ENCODE peak calls at places on chromosomes 1 and 21, in eight cellular contexts. One of them, this sample, is unnamed.

GRCh38 chr1:75188892-75189291 is 54.7 kb downstream of the LHX8 start:
- DNase-seq in amygdala: no peak
- DNase-seq in mesendoderm: no peak
- DNase-seq in M059J: no peak
- DNase-seq in activated T-cell treated with anti-CD3 and anti-CD28 coated beads for 1 hour: no peak
- DNase-seq in left ventricle myocardium superior: no peak
- DNase-seq in H7: no peak
- DNase-seq in mammary epithelial cell: no peak
- DNase-seq in this sample: no peak

GRCh38 chr1:92858564-92859399 is 26.9 kb downstream of the RPL5 start:
- DNase-seq in amygdala: peak; percentile 16
- DNase-seq in mesendoderm: peak; percentile 82
- DNase-seq in M059J: peak; percentile 83
- DNase-seq in activated T-cell treated with anti-CD3 and anti-CD28 coated beads for 1 hour: peak; percentile 12
- DNase-seq in left ventricle myocardium superior: no peak
- DNase-seq in H7: peak; percentile 47
- DNase-seq in mammary epithelial cell: peak; percentile 68
- DNase-seq in this sample: peak; percentile 84

GRCh38 chr21:37675202-37675801 is 241.0 kb downstream of the KCNJ6 start:
- DNase-seq in amygdala: peak; percentile 33
- DNase-seq in mesendoderm: peak; percentile 73
- DNase-seq in M059J: peak; percentile 45
- DNase-seq in activated T-cell treated with anti-CD3 and anti-CD28 coated beads for 1 hour: peak; percentile 41
- DNase-seq in left ventricle myocardium superior: peak; percentile 83
- DNase-seq in H7: peak; percentile 89
- DNase-seq in mammary epithelial cell: no peak
- DNase-seq in this sample: no peak

GRCh38 chr1:190084552-190084951 is 393.1 kb downstream of the BRINP3 start:
- DNase-seq in amygdala: no peak
- DNase-seq in mesendoderm: peak; percentile 84
- DNase-seq in M059J: peak; percentile 3
- DNase-seq in activated T-cell treated with anti-CD3 and anti-CD28 coated beads for 1 hour: no peak
- DNase-seq in left ventricle myocardium superior: no peak
- DNase-seq in H7: peak; percentile 6
- DNase-seq in mammary epithelial cell: no peak
- DNase-seq in this sample: peak; percentile 6

GRCh38 chr1:60222492-60223369 is 149.2 kb upstream of the C1orf87 start:
- DNase-seq in amygdala: no peak
- DNase-seq in mesendoderm: no peak
- DNase-seq in M059J: no peak
- DNase-seq in activated T-cell treated with anti-CD3 and anti-CD28 coated beads for 1 hour: no peak
- DNase-seq in left ventricle myocardium superior: no peak
- DNase-seq in H7: no peak
- DNase-seq in mammary epithelial cell: no peak
- DNase-seq in this sample: no peak

GRCh38 chr1:42742617-42743301 is 2.7 kb upstream of the CLDN19 start:
- DNase-seq in amygdala: no peak
- DNase-seq in mesendoderm: no peak
- DNase-seq in M059J: no peak
- DNase-seq in activated T-cell treated with anti-CD3 and anti-CD28 coated beads for 1 hour: no peak
- DNase-seq in left ventricle myocardium superior: no peak
- DNase-seq in H7: no peak
- DNase-seq in mammary epithelial cell: peak; percentile 55
- DNase-seq in this sample: no peak

GRCh38 chr1:27658951-27659496 is 13.0 kb downstream of the IFI6 start:
- DNase-seq in amygdala: no peak
- DNase-seq in mesendoderm: peak; percentile 63
- DNase-seq in M059J: peak; percentile 100
- DNase-seq in activated T-cell treated with anti-CD3 and anti-CD28 coated beads for 1 hour: peak; percentile 21
- DNase-seq in left ventricle myocardium superior: no peak
- DNase-seq in H7: peak; percentile 63
- DNase-seq in mammary epithelial cell: peak; percentile 86
- DNase-seq in this sample: no peak

GRCh38 chr1:94725566-94725965 is 94.6 kb upstream of the SLC44A3 start:
- DNase-seq in amygdala: no peak
- DNase-seq in mesendoderm: no peak
- DNase-seq in M059J: peak; percentile 98
- DNase-seq in activated T-cell treated with anti-CD3 and anti-CD28 coated beads for 1 hour: no peak
- DNase-seq in left ventricle myocardium superior: no peak
- DNase-seq in H7: no peak
- DNase-seq in mammary epithelial cell: peak; percentile 86
- DNase-seq in this sample: no peak

GRCh38 chr1:106268070-106268469 is 788.4 kb upstream of the PRMT6 start:
- DNase-seq in amygdala: no peak
- DNase-seq in mesendoderm: peak; percentile 40
- DNase-seq in M059J: peak; percentile 1
- DNase-seq in activated T-cell treated with anti-CD3 and anti-CD28 coated beads for 1 hour: no peak
- DNase-seq in left ventricle myocardium superior: no peak
- DNase-seq in H7: no peak
- DNase-seq in mammary epithelial cell: peak; percentile 1
- DNase-seq in this sample: no peak

GRCh38 chr1:91092503-91092902 is 70.7 kb upstream of the ZNF644 start:
- DNase-seq in amygdala: no peak
- DNase-seq in mesendoderm: no peak
- DNase-seq in M059J: peak; percentile 83
- DNase-seq in activated T-cell treated with anti-CD3 and anti-CD28 coated beads for 1 hour: no peak
- DNase-seq in left ventricle myocardium superior: no peak
- DNase-seq in H7: no peak
- DNase-seq in mammary epithelial cell: no peak
- DNase-seq in this sample: no peak

GRCh38 chr21:14263879-14264278 is 47.9 kb downstream of the RBM11 start:
- DNase-seq in amygdala: no peak
- DNase-seq in mesendoderm: no peak
- DNase-seq in M059J: no peak
- DNase-seq in activated T-cell treated with anti-CD3 and anti-CD28 coated beads for 1 hour: no peak
- DNase-seq in left ventricle myocardium superior: no peak
- DNase-seq in H7: no peak
- DNase-seq in mammary epithelial cell: no peak
- DNase-seq in this sample: no peak

This sample was measured in NCI-H1436.